ENCODE peak calls at places on chromosomes 5 and 9, in seven cellular contexts. One of them, this sample, is unnamed.

GRCh38 chr5:90356612-90357011 is 52.9 kb downstream of the CETN3 start:
- DNase-seq in breast epithelium: no peak
- DNase-seq in tibial nerve: no peak
- DNase-seq in left ventricle myocardium inferior: no peak
- DNase-seq in heart left ventricle: no peak
- DNase-seq in esophagus squamous epithelium: no peak
- DNase-seq in uterus: no peak
- DNase-seq in this sample: no peak

GRCh38 chr5:6328173-6328572 is 50.2 kb downstream of the MED10 start:
- DNase-seq in breast epithelium: no peak
- DNase-seq in tibial nerve: no peak
- DNase-seq in left ventricle myocardium inferior: no peak
- DNase-seq in heart left ventricle: no peak
- DNase-seq in esophagus squamous epithelium: no peak
- DNase-seq in uterus: no peak
- DNase-seq in this sample: peak; percentile 80

GRCh38 chr5:179224741-179225140 is 120.5 kb downstream of the ADAMTS2 start:
- DNase-seq in breast epithelium: peak; percentile 43
- DNase-seq in tibial nerve: no peak
- DNase-seq in left ventricle myocardium inferior: no peak
- DNase-seq in heart left ventricle: no peak
- DNase-seq in esophagus squamous epithelium: no peak
- DNase-seq in uterus: peak; percentile 3
- DNase-seq in this sample: no peak

GRCh38 chr5:6158974-6159863 is 219.1 kb downstream of the MED10 start:
- DNase-seq in breast epithelium: no peak
- DNase-seq in tibial nerve: no peak
- DNase-seq in left ventricle myocardium inferior: no peak
- DNase-seq in heart left ventricle: no peak
- DNase-seq in esophagus squamous epithelium: no peak
- DNase-seq in uterus: no peak
- DNase-seq in this sample: no peak

GRCh38 chr5:142292249-142292648 is 32.6 kb downstream of the SPRY4 start:
- DNase-seq in breast epithelium: no peak
- DNase-seq in tibial nerve: no peak
- DNase-seq in left ventricle myocardium inferior: no peak
- DNase-seq in heart left ventricle: no peak
- DNase-seq in esophagus squamous epithelium: no peak
- DNase-seq in uterus: no peak
- DNase-seq in this sample: no peak

GRCh38 chr5:122144236-122144635 is 14.9 kb downstream of the ZNF474 start:
- DNase-seq in breast epithelium: no peak
- DNase-seq in tibial nerve: no peak
- DNase-seq in left ventricle myocardium inferior: no peak
- DNase-seq in heart left ventricle: no peak
- DNase-seq in esophagus squamous epithelium: no peak
- DNase-seq in uterus: no peak
- DNase-seq in this sample: no peak

GRCh38 chr5:128695791-128696520 is 157.9 kb upstream of the FBN2 start:
- DNase-seq in breast epithelium: no peak
- DNase-seq in tibial nerve: no peak
- DNase-seq in left ventricle myocardium inferior: no peak
- DNase-seq in heart left ventricle: no peak
- DNase-seq in esophagus squamous epithelium: no peak
- DNase-seq in uterus: no peak
- DNase-seq in this sample: peak; percentile 17

GRCh38 chr9:99954108-99954507 is 47.7 kb downstream of the STX17 start:
- DNase-seq in breast epithelium: no peak
- DNase-seq in tibial nerve: no peak
- DNase-seq in left ventricle myocardium inferior: no peak
- DNase-seq in heart left ventricle: no peak
- DNase-seq in esophagus squamous epithelium: no peak
- DNase-seq in uterus: no peak
- DNase-seq in this sample: no peak

GRCh38 chr9:106964822-106965525 is 102.0 kb downstream of the ZNF462 start:
- DNase-seq in breast epithelium: no peak
- DNase-seq in tibial nerve: no peak
- DNase-seq in left ventricle myocardium inferior: no peak
- DNase-seq in heart left ventricle: no peak
- DNase-seq in esophagus squamous epithelium: no peak
- DNase-seq in uterus: no peak
- DNase-seq in this sample: no peak

GRCh38 chr9:91256235-91256634 is 105.5 kb downstream of the AUH start:
- DNase-seq in breast epithelium: no peak
- DNase-seq in tibial nerve: no peak
- DNase-seq in left ventricle myocardium inferior: no peak
- DNase-seq in heart left ventricle: no peak
- DNase-seq in esophagus squamous epithelium: no peak
- DNase-seq in uterus: no peak
- DNase-seq in this sample: no peak

GRCh38 chr9:135302329-135303279 is 177.0 kb upstream of the PPP1R26 start:
- DNase-seq in breast epithelium: no peak
- DNase-seq in tibial nerve: no peak
- DNase-seq in left ventricle myocardium inferior: no peak
- DNase-seq in heart left ventricle: no peak
- DNase-seq in esophagus squamous epithelium: no peak
- DNase-seq in uterus: no peak
- DNase-seq in this sample: peak; percentile 51

GRCh38 chr9:97440160-97440559 is 28.3 kb downstream of the TDRD7 start:
- DNase-seq in breast epithelium: no peak
- DNase-seq in tibial nerve: no peak
- DNase-seq in left ventricle myocardium inferior: no peak
- DNase-seq in heart left ventricle: no peak
- DNase-seq in esophagus squamous epithelium: no peak
- DNase-seq in uterus: no peak
- DNase-seq in this sample: no peak

DNA sequence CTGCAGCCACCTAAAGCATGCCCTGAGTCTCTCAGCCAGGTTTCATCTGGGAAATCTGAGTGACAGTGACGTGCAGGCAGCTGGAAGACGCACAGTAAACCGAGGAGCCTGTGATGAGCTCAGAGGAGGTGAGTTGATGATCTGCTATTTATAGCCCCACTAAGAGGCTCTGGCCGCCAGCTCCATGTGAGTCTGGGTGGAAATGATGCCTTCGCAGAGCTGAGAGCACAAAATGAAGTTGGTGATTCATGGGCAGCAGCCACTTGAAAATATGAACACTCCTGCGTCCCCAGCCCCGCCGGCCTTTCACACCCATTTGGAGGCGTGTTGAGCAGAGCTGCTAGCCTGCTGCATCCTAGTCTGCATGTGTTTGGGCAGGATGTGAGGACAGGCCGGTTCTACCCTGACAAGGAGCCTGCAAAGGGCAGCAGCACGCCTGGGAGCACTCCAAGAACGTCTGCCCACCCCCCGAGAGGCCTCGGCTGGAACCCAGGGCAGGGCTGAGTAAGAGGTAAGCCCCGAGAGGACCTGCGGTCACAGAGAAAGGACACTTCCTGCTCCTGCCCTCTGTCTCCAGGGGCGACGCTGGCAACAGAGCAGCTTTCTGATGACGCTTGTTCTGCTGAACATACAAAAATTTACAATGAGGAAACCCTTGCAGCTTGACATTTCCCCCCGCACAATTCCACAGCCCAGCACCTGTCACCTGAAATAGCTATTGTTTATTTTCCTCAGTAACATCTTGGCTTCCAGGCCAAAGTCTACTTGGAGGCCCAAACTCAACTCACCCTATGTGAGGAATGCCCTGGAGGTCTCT is 25.1 kb upstream of the CDKN2AIPNL start:
- DNase-seq in breast epithelium: peak; percentile 82
- DNase-seq in tibial nerve: peak; percentile 24
- DNase-seq in left ventricle myocardium inferior: peak; percentile 62
- DNase-seq in heart left ventricle: peak; percentile 90
- DNase-seq in esophagus squamous epithelium: peak; percentile 48
- DNase-seq in uterus: peak; percentile 54
- DNase-seq in this sample: no peak
- H3K4me3 ChIP-seq in breast epithelium: no peak overlapping the region
- H3K4me3 ChIP-seq in tibial nerve: no peak overlapping the region
- H3K4me3 ChIP-seq in left ventricle myocardium inferior: peak overlapping the region; percentile 43
- H3K4me3 ChIP-seq in heart left ventricle: no peak overlapping the region
- H3K4me3 ChIP-seq in esophagus squamous epithelium: no peak overlapping the region
- H3K4me3 ChIP-seq in uterus: no peak overlapping the region
- H3K4me3 ChIP-seq in this sample: no peak overlapping the region

GRCh38 chr9:108910402-108910801 is 23.5 kb downstream of the ELP1 start:
- DNase-seq in breast epithelium: no peak
- DNase-seq in tibial nerve: no peak
- DNase-seq in left ventricle myocardium inferior: no peak
- DNase-seq in heart left ventricle: no peak
- DNase-seq in esophagus squamous epithelium: no peak
- DNase-seq in uterus: no peak
- DNase-seq in this sample: no peak

GRCh38 chr9:108913391-108913790 is 20.5 kb downstream of the ELP1 start:
- DNase-seq in breast epithelium: no peak
- DNase-seq in tibial nerve: no peak
- DNase-seq in left ventricle myocardium inferior: no peak
- DNase-seq in heart left ventricle: no peak
- DNase-seq in esophagus squamous epithelium: no peak
- DNase-seq in uterus: no peak
- DNase-seq in this sample: no peak

GRCh38 chr9:108911820-108912219 is 22.1 kb downstream of the ELP1 start:
- DNase-seq in breast epithelium: no peak
- DNase-seq in tibial nerve: no peak
- DNase-seq in left ventricle myocardium inferior: no peak
- DNase-seq in heart left ventricle: no peak
- DNase-seq in esophagus squamous epithelium: no peak
- DNase-seq in uterus: no peak
- DNase-seq in this sample: no peak

DNA sequence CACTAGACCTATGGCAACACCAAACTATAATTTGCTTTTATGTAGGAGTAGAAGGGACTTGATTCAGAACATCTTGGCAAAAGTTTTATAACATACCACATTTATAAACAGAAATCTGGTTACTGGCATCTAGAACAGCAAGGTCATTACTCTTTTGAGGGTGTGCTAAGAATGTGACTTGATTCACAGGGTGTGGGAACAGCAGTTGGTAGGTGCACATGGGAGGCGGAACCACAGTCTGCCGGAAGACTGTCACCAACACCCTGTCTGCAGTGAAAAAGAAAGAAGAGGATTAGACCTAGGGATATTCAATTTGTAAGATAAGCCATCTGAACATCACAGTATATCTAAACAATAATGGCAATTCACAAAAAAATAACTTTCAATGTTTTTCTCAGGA is 23.0 kb downstream of the ELP1 start:
- DNase-seq in breast epithelium: no peak
- DNase-seq in tibial nerve: no peak
- DNase-seq in left ventricle myocardium inferior: no peak
- DNase-seq in heart left ventricle: no peak
- DNase-seq in esophagus squamous epithelium: no peak
- DNase-seq in uterus: no peak
- DNase-seq in this sample: no peak
- H3K36me3 ChIP-seq in breast epithelium: peaks cover 4% of the 10 kb centered on the region
- H3K36me3 ChIP-seq in tibial nerve: peaks cover 6% of the 10 kb centered on the region
- H3K36me3 ChIP-seq in left ventricle myocardium inferior: peaks cover 96% of the 10 kb centered on the region
- H3K36me3 ChIP-seq in heart left ventricle: peaks cover 99% of the 10 kb centered on the region
- H3K36me3 ChIP-seq in esophagus squamous epithelium: peaks cover 100% of the 10 kb centered on the region
- H3K36me3 ChIP-seq in uterus: no peaks in the 10 kb centered on the region
- H3K36me3 ChIP-seq in this sample: peaks cover 19% of the 10 kb centered on the region

DNA sequence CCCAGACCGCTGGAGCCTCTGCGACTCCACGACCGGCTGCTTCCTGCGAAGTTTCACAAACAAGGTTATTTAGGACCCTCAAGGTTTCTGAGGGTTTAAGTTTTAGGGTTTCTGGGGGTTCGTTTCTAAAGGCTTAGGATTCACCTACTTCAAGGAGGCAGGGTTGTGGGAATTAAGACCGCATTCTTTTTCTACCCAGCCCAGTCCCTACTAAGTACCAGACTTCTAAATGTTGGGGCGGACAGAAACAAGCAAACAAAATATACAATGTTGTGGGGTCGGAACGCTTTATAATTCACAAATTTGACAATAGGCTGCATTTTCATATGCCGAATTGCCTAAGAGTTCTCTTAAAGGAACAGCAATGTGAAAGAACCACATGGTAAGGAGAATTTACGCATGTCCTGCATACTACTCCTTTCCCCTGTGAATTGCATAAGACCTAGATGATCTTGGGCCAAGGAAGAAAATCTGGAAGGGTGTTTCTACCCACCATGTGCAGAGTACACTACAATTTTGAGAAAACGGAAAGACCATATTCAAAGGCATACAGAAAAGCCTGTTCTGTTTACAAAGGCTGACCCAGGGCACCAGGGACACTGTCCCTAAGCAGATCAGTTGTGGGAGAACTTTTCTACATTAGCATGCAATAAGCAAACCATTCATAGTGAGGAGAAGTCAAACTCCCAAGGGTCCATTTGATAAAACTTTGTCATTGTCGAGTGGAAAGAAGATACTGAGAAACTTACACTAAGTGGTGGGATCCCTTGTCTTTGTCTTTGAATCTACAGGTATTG is 457.3 kb downstream of the RAB3C start:
- DNase-seq in breast epithelium: no peak
- DNase-seq in tibial nerve: peak; percentile 33
- DNase-seq in left ventricle myocardium inferior: no peak
- DNase-seq in heart left ventricle: no peak
- DNase-seq in esophagus squamous epithelium: no peak
- DNase-seq in uterus: no peak
- DNase-seq in this sample: no peak
- H3K4me3 ChIP-seq in breast epithelium: peak overlapping the region; percentile 67
- H3K4me3 ChIP-seq in tibial nerve: peak overlapping the region; percentile 71
- H3K4me3 ChIP-seq in left ventricle myocardium inferior: peak overlapping the region; percentile 76
- H3K4me3 ChIP-seq in heart left ventricle: peak overlapping the region; percentile 72
- H3K4me3 ChIP-seq in esophagus squamous epithelium: peak overlapping the region; percentile 67
- H3K4me3 ChIP-seq in uterus: peak overlapping the region; percentile 58
- H3K4me3 ChIP-seq in this sample: peak overlapping the region; percentile 67

GRCh38 chr9:92300935-92301334 is 7.4 kb upstream of the IARS1 start:
- DNase-seq in breast epithelium: no peak
- DNase-seq in tibial nerve: no peak
- DNase-seq in left ventricle myocardium inferior: no peak
- DNase-seq in heart left ventricle: no peak
- DNase-seq in esophagus squamous epithelium: no peak
- DNase-seq in uterus: no peak
- DNase-seq in this sample: no peak

GRCh38 chr9:92298036-92298435 is 4.5 kb upstream of the IARS1 start:
- DNase-seq in breast epithelium: no peak
- DNase-seq in tibial nerve: no peak
- DNase-seq in left ventricle myocardium inferior: no peak
- DNase-seq in heart left ventricle: no peak
- DNase-seq in esophagus squamous epithelium: no peak
- DNase-seq in uterus: no peak
- DNase-seq in this sample: no peak

GRCh38 chr9:92295240-92295790 is 1.8 kb upstream of the IARS1 start:
- DNase-seq in breast epithelium: no peak
- DNase-seq in tibial nerve: no peak
- DNase-seq in left ventricle myocardium inferior: no peak
- DNase-seq in heart left ventricle: no peak
- DNase-seq in esophagus squamous epithelium: no peak
- DNase-seq in uterus: no peak
- DNase-seq in this sample: no peak

GRCh38 chr9:92295827-92296258 is 2.3 kb upstream of the IARS1 start:
- DNase-seq in breast epithelium: no peak
- DNase-seq in tibial nerve: no peak
- DNase-seq in left ventricle myocardium inferior: no peak
- DNase-seq in heart left ventricle: no peak
- DNase-seq in esophagus squamous epithelium: no peak
- DNase-seq in uterus: no peak
- DNase-seq in this sample: peak; percentile 5

DNA sequence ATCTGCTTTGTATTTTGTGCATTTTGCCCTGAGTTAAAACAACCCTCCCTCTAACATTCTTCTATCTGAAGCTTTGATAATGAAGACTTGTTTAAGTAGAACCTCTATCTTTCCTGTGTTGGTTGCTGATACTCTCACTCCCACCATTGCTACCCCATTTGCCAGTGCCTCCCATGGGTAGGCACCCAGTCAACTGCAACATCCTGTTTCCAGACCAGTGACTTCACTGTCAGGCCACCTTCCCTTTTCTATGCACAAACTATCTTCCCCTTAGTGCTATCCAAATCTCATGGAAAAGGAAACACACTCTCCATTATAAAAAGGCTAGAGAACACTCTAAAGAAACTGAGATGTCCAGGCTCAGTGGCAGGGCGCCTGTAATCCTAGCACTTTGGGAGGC is 5.6 kb upstream of the IARS1 start:
- DNase-seq in breast epithelium: no peak
- DNase-seq in tibial nerve: no peak
- DNase-seq in left ventricle myocardium inferior: no peak
- DNase-seq in heart left ventricle: no peak
- DNase-seq in esophagus squamous epithelium: no peak
- DNase-seq in uterus: no peak
- DNase-seq in this sample: no peak
- H3K36me3 ChIP-seq in breast epithelium: peaks cover 18% of the 10 kb centered on the region
- H3K36me3 ChIP-seq in tibial nerve: peaks cover 10% of the 10 kb centered on the region
- H3K36me3 ChIP-seq in left ventricle myocardium inferior: peaks cover 79% of the 10 kb centered on the region
- H3K36me3 ChIP-seq in heart left ventricle: peaks cover 75% of the 10 kb centered on the region
- H3K36me3 ChIP-seq in esophagus squamous epithelium: peaks cover 76% of the 10 kb centered on the region
- H3K36me3 ChIP-seq in uterus: no peaks in the 10 kb centered on the region
- H3K36me3 ChIP-seq in this sample: peaks cover 21% of the 10 kb centered on the region

This sample was measured in H7.